ENCODE peak calls at places on chromosomes 6 and 20, in seven cellular contexts. F is bronchial epithelial cell, S is GM13976, Q is A549, E is mucosa of descending colon, Z is nephron progenitor cell, J is choroid plexus epithelial cell. U is an unnamed sample.

GRCh38 chr6:6825986-6826901 is 237.7 kb downstream of the LY86 start:
- DNase-seq in F (peak), S (peak), Q (no peak), E (peak), Z (no peak), J (peak), U (peak)

GRCh38 chr6:129502261-129502660 is 207.7 kb downstream of the ARHGAP18 start:
- DNase-seq in F (peak), S (no peak), Q (no peak), E (no peak), Z (no peak), J (peak), U (no peak)

GRCh38 chr6:163998496-163998895 is 584.0 kb downstream of the QKI start:
- DNase-seq in F (no peak), S (no peak), Q (no peak), E (no peak), Z (no peak), J (no peak), U (no peak)

GRCh38 chr6:71489736-71490135 is 201.1 kb downstream of the OGFRL1 start:
- DNase-seq in F (peak), S (no peak), Q (peak), E (no peak), Z (no peak), J (peak), U (no peak)

GRCh38 chr6:159988983-159989454 is 20.1 kb downstream of the IGF2R start:
- DNase-seq in F (peak), S (no peak), Q (no peak), E (no peak), Z (no peak), J (peak), U (no peak)

GRCh38 chr6:24650365-24650764 is 4.4 kb upstream of the KIAA0319 start:
- DNase-seq in F (no peak), S (no peak), Q (no peak), E (no peak), Z (no peak), J (no peak), U (no peak)

GRCh38 chr6:43129434-43130194 is 41.5 kb upstream of the SRF start:
- DNase-seq in F (no peak), S (peak), Q (peak), E (peak), Z (peak), J (peak), U (peak)

GRCh38 chr6:26043389-26044139 is 43.7 kb upstream of the HFE start:
- DNase-seq in F (peak), S (peak), Q (peak), E (peak), Z (no peak), J (peak), U (peak)

GRCh38 chr6:161038229-161039003 is 46.8 kb downstream of the MAP3K4 start:
- DNase-seq in F (peak), S (peak), Q (peak), E (peak), Z (no peak), J (peak), U (peak)

GRCh38 chr6:165895421-165896165 is 232.6 kb upstream of the PDE10A start:
- DNase-seq in F (peak), S (no peak), Q (no peak), E (no peak), Z (no peak), J (no peak), U (no peak)

GRCh38 chr6:143705564-143705963 is 27.8 kb downstream of the PHACTR2 start:
- DNase-seq in F (no peak), S (no peak), Q (no peak), E (no peak), Z (no peak), J (no peak), U (no peak)

GRCh38 chr20:43947316-43947710 is 32.7 kb downstream of the TOX2 start:
- DNase-seq in F (no peak), S (no peak), Q (no peak), E (no peak), Z (no peak), J (no peak), U (no peak)

GRCh38 chr6:78947962-78948361 is 80.6 kb downstream of the IRAK1BP1 start:
- DNase-seq in F (peak), S (no peak), Q (no peak), E (no peak), Z (no peak), J (peak), U (no peak)

GRCh38 chr6:57027301-57027700 is 19.2 kb upstream of the KIAA1586 start:
- DNase-seq in F (no peak), S (no peak), Q (no peak), E (no peak), Z (no peak), J (no peak), U (no peak)

GRCh38 chr6:166361080-166361429 is 18.7 kb upstream of the SFT2D1 start:
- DNase-seq in F (no peak), S (no peak), Q (no peak), E (peak), Z (no peak), J (peak), U (no peak)

GRCh38 chr20:34377072-34377847 is 14.2 kb downstream of the ITCH start:
- DNase-seq in F (no peak), S (peak), Q (no peak), E (no peak), Z (no peak), J (no peak), U (peak)

GRCh38 chr6:13360671-13361540 is 32.6 kb upstream of the TBC1D7 start:
- DNase-seq in F (peak), S (no peak), Q (no peak), E (no peak), Z (no peak), J (peak), U (no peak)

GRCh38 chr20:62782149-62782892 is 14.0 kb upstream of the MRGBP start:
- DNase-seq in F (no peak), S (no peak), Q (no peak), E (no peak), Z (no peak), J (no peak), U (no peak)

GRCh38 chr6:84033523-84034451 is at the start of gene MRAP2:
- DNase-seq in F (no peak), S (peak), Q (peak), E (peak), Z (peak), J (peak), U (peak)

GRCh38 chr6:54697423-54697822 is 149.1 kb upstream of the FAM83B start:
- DNase-seq in F (peak), S (no peak), Q (no peak), E (no peak), Z (no peak), J (peak), U (no peak)

GRCh38 chr6:45423901-45424627 is 46.3 kb upstream of the SUPT3H start:
- DNase-seq in F (no peak), S (no peak), Q (no peak), E (no peak), Z (peak), J (peak), U (peak)

GRCh38 chr6:56046576-56046975 is 171.2 kb upstream of the BMP5 start:
- DNase-seq in F (peak), S (no peak), Q (no peak), E (peak), Z (no peak), J (peak), U (no peak)

GRCh38 chr6:49890988-49891387 is 24.7 kb upstream of the CRISP1 start:
- DNase-seq in F (no peak), S (no peak), Q (no peak), E (no peak), Z (no peak), J (no peak), U (no peak)

GRCh38 chr20:5181955-5182354 is 55.1 kb downstream of the CDS2 start:
- DNase-seq in F (no peak), S (no peak), Q (no peak), E (no peak), Z (no peak), J (peak), U (no peak)

GRCh38 chr6:154448448-154449096 is 61.9 kb downstream of the CNKSR3 start:
- DNase-seq in F (peak), S (no peak), Q (peak), E (peak), Z (peak), J (peak), U (no peak)

GRCh38 chr6:27753668-27754407 is 158.4 kb downstream of the OR2B2 start:
- DNase-seq in F (peak), S (peak), Q (peak), E (peak), Z (peak), J (peak), U (peak)

GRCh38 chr6:4910060-4910746 is 93.6 kb downstream of the RPP40 start:
- DNase-seq in F (peak), S (no peak), Q (no peak), E (peak), Z (no peak), J (no peak), U (no peak)

GRCh38 chr6:84836366-84836765 is 72.0 kb upstream of the TBX18 start:
- DNase-seq in F (peak), S (no peak), Q (no peak), E (no peak), Z (no peak), J (no peak), U (no peak)

GRCh38 chr6:57267586-57268293 is 45.6 kb upstream of the RAB23 start:
- DNase-seq in F (peak), S (no peak), Q (peak), E (peak), Z (peak), J (peak), U (peak)

GRCh38 chr6:152983637-152984386 is 971 bp upstream of the FBXO5 start:
- DNase-seq in F (peak), S (peak), Q (peak), E (peak), Z (peak), J (peak), U (peak)

GRCh38 chr6:155274106-155274505 is 10.3 kb downstream of the CLDN20 start:
- DNase-seq in F (no peak), S (no peak), Q (no peak), E (no peak), Z (no peak), J (peak), U (no peak)

GRCh38 chr20:56909918-56910714 is 281.0 kb downstream of the TFAP2C start:
- DNase-seq in F (no peak), S (no peak), Q (no peak), E (no peak), Z (no peak), J (no peak), U (no peak)

GRCh38 chr6:13488015-13488895 is 855 bp upstream of the GFOD1 start:
- DNase-seq in F (no peak), S (peak), Q (no peak), E (peak), Z (peak), J (peak), U (peak)

GRCh38 chr20:53811577-53811976 is 217.9 kb upstream of the ZNF217 start:
- DNase-seq in F (no peak), S (no peak), Q (no peak), E (no peak), Z (no peak), J (no peak), U (no peak)

GRCh38 chr20:41029150-41029872 is 689 bp downstream of the TOP1 start:
- DNase-seq in F (no peak), S (peak), Q (peak), E (peak), Z (peak), J (no peak), U (peak)

GRCh38 chr6:52975580-52975979 is 19.5 kb downstream of the GSTA4 start:
- DNase-seq in F (no peak), S (no peak), Q (no peak), E (no peak), Z (no peak), J (peak), U (no peak)

DNA sequence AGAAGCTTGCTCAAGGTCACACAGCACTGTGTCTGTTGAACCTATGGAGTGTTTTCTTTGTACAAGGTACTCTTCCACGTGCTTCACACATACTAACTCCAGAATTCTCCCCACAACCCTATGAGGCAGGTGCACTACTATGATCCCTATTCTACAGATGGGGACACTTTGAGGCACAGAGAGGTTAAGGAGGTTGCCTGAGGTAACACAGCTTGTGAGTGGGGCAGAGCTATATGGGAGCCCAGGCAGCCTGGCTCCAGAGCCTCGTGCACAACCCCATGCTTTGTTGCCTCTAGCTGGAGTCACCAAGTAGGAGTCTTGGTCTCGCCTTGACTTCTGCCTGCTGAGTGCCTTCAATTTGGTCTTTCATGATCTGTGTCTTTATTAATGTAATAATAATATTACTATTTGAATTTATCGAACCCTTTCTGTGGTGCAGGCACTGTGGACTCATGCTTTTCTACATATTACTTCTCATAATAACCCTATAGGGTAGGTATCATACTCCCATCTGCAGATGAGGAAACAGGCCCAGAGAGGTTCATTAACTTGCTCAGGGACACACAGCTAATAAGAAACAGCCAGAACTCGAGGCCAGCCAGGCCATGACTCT is 13.3 kb upstream of the SPDEF start:
- DNase-seq in F (no peak), S (no peak), Q (no peak), E (no peak), Z (no peak), J (no peak), U (no peak)
- TF ChIP-seq CTCF in F (no peak), S (no peak), Q (no peak), E (no peak), Z (no peak), J (no peak), U (no peak)

GRCh38 chr20:588476-588875 is 21.6 kb downstream of the TCF15 start:
- DNase-seq in F (no peak), S (no peak), Q (no peak), E (no peak), Z (no peak), J (no peak), U (no peak)
- TF ChIP-seq CTCF in F (no peak), S (no peak), Q (no peak), E (no peak), Z (no peak), J (no peak), U (no peak)

DNA sequence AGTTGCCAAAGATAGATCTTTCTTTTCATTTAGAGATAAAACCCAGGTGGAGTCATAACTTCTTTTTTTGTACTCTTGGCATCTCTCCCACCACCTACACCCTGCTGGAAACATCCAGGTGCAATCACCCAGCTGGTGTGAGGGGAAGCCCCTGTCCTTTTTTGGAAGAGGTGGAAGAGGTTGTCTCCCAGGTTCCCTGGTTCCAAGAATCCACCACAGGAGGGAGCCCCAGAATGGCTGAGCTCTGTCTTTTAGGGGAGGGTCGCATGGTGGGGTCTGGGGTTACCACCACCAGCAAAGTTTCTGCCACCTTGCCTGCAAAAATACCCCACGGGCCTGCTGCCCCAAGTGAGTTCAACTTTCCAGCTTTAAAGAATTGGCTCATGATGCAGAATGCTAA is 10.8 kb downstream of the SMOC2 start:
- DNase-seq in F (no peak), S (no peak), Q (no peak), E (no peak), Z (no peak), J (no peak), U (no peak)
- TF ChIP-seq CTCF in F (peak), S (no peak), Q (no peak), E (no peak), Z (peak), J (peak), U (no peak)

GRCh38 chr20:1229541-1229940 is 3.7 kb downstream of the RAD21L1 start:
- DNase-seq in F (no peak), S (no peak), Q (no peak), E (no peak), Z (no peak), J (no peak), U (no peak)

GRCh38 chr20:1225263-1225728 is 548 bp upstream of the RAD21L1 start:
- DNase-seq in F (no peak), S (no peak), Q (no peak), E (no peak), Z (no peak), J (no peak), U (no peak)

GRCh38 chr20:1224205-1224604 is 1.6 kb upstream of the RAD21L1 start:
- DNase-seq in F (no peak), S (no peak), Q (no peak), E (no peak), Z (no peak), J (no peak), U (no peak)

GRCh38 chr20:1225729-1226313 is at the start of gene RAD21L1:
- DNase-seq in F (peak), S (peak), Q (peak), E (peak), Z (peak), J (peak), U (peak)

GRCh38 chr20:1227121-1227582 is 1.3 kb downstream of the RAD21L1 start:
- DNase-seq in F (no peak), S (peak), Q (no peak), E (no peak), Z (no peak), J (no peak), U (no peak)
- TF ChIP-seq CTCF in F (no peak), S (no peak), Q (no peak), E (no peak), Z (no peak), J (no peak), U (no peak)

GRCh38 chr6:20881365-20881764 is 347.1 kb downstream of the CDKAL1 start:
- DNase-seq in F (no peak), S (no peak), Q (no peak), E (no peak), Z (no peak), J (no peak), U (no peak)
- TF ChIP-seq CTCF in F (no peak), S (no peak), Q (no peak), E (no peak), Z (no peak), J (no peak), U (no peak)

U was measured in GM13977.